ENCODE peak calls at places on chromosomes 12 and 14, in four cellular contexts. One of them, this sample, is unnamed.

GRCh38 chr14:105019861-105020814 is 745 bp downstream of the CDCA4 start:
- DNase-seq in AG10803: peak
- DNase-seq in NB4: peak
- DNase-seq in mucosa of descending colon: peak
- DNase-seq in this sample: peak

GRCh38 chr12:95532851-95533250 is 18.4 kb downstream of the USP44 start:
- DNase-seq in AG10803: peak
- DNase-seq in NB4: no peak
- DNase-seq in mucosa of descending colon: no peak
- DNase-seq in this sample: no peak

GRCh38 chr14:103116645-103117044 is 6.6 kb upstream of the TNFAIP2 start:
- DNase-seq in AG10803: no peak
- DNase-seq in NB4: no peak
- DNase-seq in mucosa of descending colon: no peak
- DNase-seq in this sample: no peak

GRCh38 chr14:76870146-76870545 is 43.9 kb downstream of the LRRC74A start:
- DNase-seq in AG10803: no peak
- DNase-seq in NB4: peak
- DNase-seq in mucosa of descending colon: no peak
- DNase-seq in this sample: peak

GRCh38 chr14:95052016-95052585 is 105.2 kb downstream of the DICER1 start:
- DNase-seq in AG10803: no peak
- DNase-seq in NB4: no peak
- DNase-seq in mucosa of descending colon: no peak
- DNase-seq in this sample: no peak

GRCh38 chr12:90086281-90086680 is 377.6 kb upstream of the ATP2B1 start:
- DNase-seq in AG10803: no peak
- DNase-seq in NB4: no peak
- DNase-seq in mucosa of descending colon: no peak
- DNase-seq in this sample: no peak

GRCh38 chr12:95701275-95701674 is 89.3 kb downstream of the NTN4 start:
- DNase-seq in AG10803: peak
- DNase-seq in NB4: no peak
- DNase-seq in mucosa of descending colon: no peak
- DNase-seq in this sample: no peak

GRCh38 chr12:386651-387050 is 2.5 kb downstream of the KDM5A start:
- DNase-seq in AG10803: peak
- DNase-seq in NB4: no peak
- DNase-seq in mucosa of descending colon: no peak
- DNase-seq in this sample: no peak

GRCh38 chr14:79510659-79511058 is 700.6 kb downstream of the DIO2 start:
- DNase-seq in AG10803: peak
- DNase-seq in NB4: no peak
- DNase-seq in mucosa of descending colon: no peak
- DNase-seq in this sample: no peak

GRCh38 chr14:22432348-22432976 is 156.6 kb downstream of the DAD1 start:
- DNase-seq in AG10803: peak
- DNase-seq in NB4: peak
- DNase-seq in mucosa of descending colon: no peak
- DNase-seq in this sample: no peak

GRCh38 chr12:57454566-57455373 is at the start of gene INHBE:
- DNase-seq in AG10803: peak
- DNase-seq in NB4: peak
- DNase-seq in mucosa of descending colon: no peak
- DNase-seq in this sample: peak

GRCh38 chr14:63496837-63497400 is 46.3 kb downstream of the PPP2R5E start:
- DNase-seq in AG10803: no peak
- DNase-seq in NB4: no peak
- DNase-seq in mucosa of descending colon: no peak
- DNase-seq in this sample: no peak

GRCh38 chr12:19419086-19419485 is 20.2 kb upstream of the AEBP2 start:
- DNase-seq in AG10803: no peak
- DNase-seq in NB4: no peak
- DNase-seq in mucosa of descending colon: no peak
- DNase-seq in this sample: no peak

GRCh38 chr14:103492156-103492555 is 30.5 kb downstream of the CKB start:
- DNase-seq in AG10803: no peak
- DNase-seq in NB4: no peak
- DNase-seq in mucosa of descending colon: no peak
- DNase-seq in this sample: no peak

GRCh38 chr12:104006929-104007328 is 41.3 kb downstream of the TDG start:
- DNase-seq in AG10803: peak
- DNase-seq in NB4: no peak
- DNase-seq in mucosa of descending colon: no peak
- DNase-seq in this sample: no peak

GRCh38 chr12:45670339-45671065 is 59.0 kb upstream of the ARID2 start:
- DNase-seq in AG10803: peak
- DNase-seq in NB4: peak
- DNase-seq in mucosa of descending colon: no peak
- DNase-seq in this sample: no peak

GRCh38 chr12:49633703-49634311 is 10.4 kb downstream of the PRPF40B start:
- DNase-seq in AG10803: no peak
- DNase-seq in NB4: no peak
- DNase-seq in mucosa of descending colon: no peak
- DNase-seq in this sample: no peak

GRCh38 chr12:31008241-31008711 is 65.4 kb upstream of the DDX11 start:
- DNase-seq in AG10803: no peak
- DNase-seq in NB4: no peak
- DNase-seq in mucosa of descending colon: no peak
- DNase-seq in this sample: no peak

GRCh38 chr12:22728989-22729388 is 104.0 kb downstream of the ETNK1 start:
- DNase-seq in AG10803: no peak
- DNase-seq in NB4: no peak
- DNase-seq in mucosa of descending colon: no peak
- DNase-seq in this sample: no peak

GRCh38 chr14:74573421-74574091 is 38.5 kb downstream of the LTBP2 start:
- DNase-seq in AG10803: no peak
- DNase-seq in NB4: no peak
- DNase-seq in mucosa of descending colon: no peak
- DNase-seq in this sample: no peak

GRCh38 chr14:23323838-23324454 is 2.7 kb downstream of the PABPN1 start:
- DNase-seq in AG10803: no peak
- DNase-seq in NB4: no peak
- DNase-seq in mucosa of descending colon: no peak
- DNase-seq in this sample: no peak

GRCh38 chr12:3587402-3588013 is 96.5 kb downstream of the PRMT8 start:
- DNase-seq in AG10803: no peak
- DNase-seq in NB4: no peak
- DNase-seq in mucosa of descending colon: no peak
- DNase-seq in this sample: no peak

GRCh38 chr14:37610945-37611523 is 15.6 kb downstream of the TTC6 start:
- DNase-seq in AG10803: no peak
- DNase-seq in NB4: no peak
- DNase-seq in mucosa of descending colon: no peak
- DNase-seq in this sample: no peak

GRCh38 chr14:67999290-67999689 is 179.7 kb downstream of the RAD51B start:
- DNase-seq in AG10803: peak
- DNase-seq in NB4: no peak
- DNase-seq in mucosa of descending colon: no peak
- DNase-seq in this sample: no peak

GRCh38 chr14:82113710-82114109 is 580.1 kb upstream of the SEL1L start:
- DNase-seq in AG10803: no peak
- DNase-seq in NB4: no peak
- DNase-seq in mucosa of descending colon: no peak
- DNase-seq in this sample: no peak
- TF ChIP-seq CTCF in AG10803: no peak
- TF ChIP-seq CTCF in NB4: no peak
- TF ChIP-seq CTCF in mucosa of descending colon: no peak
- TF ChIP-seq CTCF in this sample: no peak

DNA sequence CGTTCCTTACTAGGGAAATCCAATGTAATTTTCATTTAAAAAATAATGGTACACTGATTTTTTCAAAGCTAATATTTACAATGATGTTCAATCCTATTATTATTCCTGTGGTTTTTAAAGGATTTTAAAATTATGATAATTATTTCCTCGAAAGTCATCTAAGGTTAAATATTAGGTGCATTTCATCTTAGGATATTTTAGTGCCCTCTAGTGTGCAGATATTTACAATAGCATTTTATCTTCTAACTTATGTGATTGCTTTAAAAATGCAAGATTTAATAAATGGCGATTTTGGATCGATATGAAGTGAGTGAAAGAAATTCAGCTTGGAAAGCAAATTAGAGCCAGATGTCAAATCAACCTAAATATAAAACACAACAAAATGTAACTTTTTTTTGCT is 293.5 kb downstream of the SLC6A15 start:
- DNase-seq in AG10803: no peak
- DNase-seq in NB4: no peak
- DNase-seq in mucosa of descending colon: no peak
- DNase-seq in this sample: no peak
- TF ChIP-seq CTCF in AG10803: peak
- TF ChIP-seq CTCF in NB4: no peak
- TF ChIP-seq CTCF in mucosa of descending colon: no peak
- TF ChIP-seq CTCF in this sample: no peak

DNA sequence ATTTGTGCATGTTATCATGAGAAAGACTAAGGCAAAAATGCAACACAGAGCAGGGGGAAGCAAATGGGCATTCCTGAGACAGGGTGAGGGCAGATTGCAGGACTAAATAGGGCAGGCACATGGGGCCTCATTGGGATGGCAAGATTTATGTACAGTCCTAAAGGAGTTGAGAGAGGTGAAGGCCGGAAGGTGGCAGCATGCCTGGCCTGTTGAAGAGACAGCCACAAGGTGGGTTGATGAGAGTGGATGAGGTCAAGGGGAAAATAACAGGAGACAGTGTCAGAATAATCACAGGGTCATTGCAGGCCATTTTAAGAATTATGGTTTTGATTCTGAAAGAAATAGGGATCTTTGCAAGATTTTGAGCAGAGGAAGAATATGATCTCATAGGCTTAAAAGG is 21.0 kb downstream of the PAH start:
- DNase-seq in AG10803: no peak
- DNase-seq in NB4: no peak
- DNase-seq in mucosa of descending colon: no peak
- DNase-seq in this sample: no peak
- TF ChIP-seq CTCF in AG10803: no peak
- TF ChIP-seq CTCF in NB4: no peak
- TF ChIP-seq CTCF in mucosa of descending colon: no peak
- TF ChIP-seq CTCF in this sample: no peak

GRCh38 chr12:2383276-2384028 is 330.7 kb downstream of the CACNA1C start:
- DNase-seq in AG10803: no peak
- DNase-seq in NB4: no peak
- DNase-seq in mucosa of descending colon: peak
- DNase-seq in this sample: no peak

GRCh38 chr12:2384029-2384386 is 331.2 kb downstream of the CACNA1C start:
- DNase-seq in AG10803: peak
- DNase-seq in NB4: no peak
- DNase-seq in mucosa of descending colon: no peak
- DNase-seq in this sample: no peak

GRCh38 chr12:2385529-2385928 is 332.7 kb downstream of the CACNA1C start:
- DNase-seq in AG10803: no peak
- DNase-seq in NB4: no peak
- DNase-seq in mucosa of descending colon: no peak
- DNase-seq in this sample: no peak

GRCh38 chr12:2384533-2385328 is 331.9 kb downstream of the CACNA1C start:
- DNase-seq in AG10803: peak
- DNase-seq in NB4: no peak
- DNase-seq in mucosa of descending colon: no peak
- DNase-seq in this sample: no peak

GRCh38 chr12:2382391-2383155 is 329.8 kb downstream of the CACNA1C start:
- DNase-seq in AG10803: peak
- DNase-seq in NB4: peak
- DNase-seq in mucosa of descending colon: no peak
- DNase-seq in this sample: no peak
- TF ChIP-seq CTCF in AG10803: no peak
- TF ChIP-seq CTCF in NB4: no peak
- TF ChIP-seq CTCF in mucosa of descending colon: no peak
- TF ChIP-seq CTCF in this sample: no peak

This sample was measured in nephron progenitor cell.